ENCODE peak calls at places on chromosomes 16 and 17, in five cellular contexts. M is endodermal cell, X is H9, O is left lung, F is uterus. G is an unnamed sample.

GRCh38 chr17:74210191-74211140 is 2.9 kb upstream of the TTYH2 start:
- DNase-seq in M (peak), X (peak), O (peak), F (peak), G (peak)

GRCh38 chr17:50221500-50222480 is 20.4 kb upstream of the COL1A1 start:
- DNase-seq in M (peak), X (no peak), O (peak), F (peak), G (no peak)

GRCh38 chr17:45787656-45788055 is 3.5 kb downstream of the CRHR1 start:
- DNase-seq in M (no peak), X (no peak), O (no peak), F (no peak), G (no peak)

GRCh38 chr17:60149691-60150582 is at the start of gene CA4:
- DNase-seq in M (peak), X (peak), O (no peak), F (no peak), G (no peak)

GRCh38 chr17:48492401-48493298 is 38.2 kb downstream of the HOXB1 start:
- DNase-seq in M (peak), X (peak), O (peak), F (peak), G (peak)

GRCh38 chr16:62752837-62753236 is 716.6 kb upstream of the CDH8 start:
- DNase-seq in M (no peak), X (peak), O (no peak), F (no peak), G (no peak)

GRCh38 chr16:47519037-47519436 is 57.9 kb downstream of the PHKB start:
- DNase-seq in M (no peak), X (no peak), O (no peak), F (no peak), G (no peak)

GRCh38 chr17:58153046-58153445 is 4.9 kb downstream of the OR4D1 start:
- DNase-seq in M (no peak), X (no peak), O (no peak), F (no peak), G (no peak)

GRCh38 chr16:72809446-72809845 is 238.5 kb downstream of the ZFHX3 start:
- DNase-seq in M (no peak), X (no peak), O (no peak), F (no peak), G (no peak)

GRCh38 chr16:50747206-50747956 is 5.5 kb downstream of the CYLD start:
- DNase-seq in M (no peak), X (no peak), O (no peak), F (no peak), G (no peak)

GRCh38 chr17:32523827-32524552 is 37.2 kb downstream of the CDK5R1 start:
- DNase-seq in M (no peak), X (no peak), O (no peak), F (no peak), G (no peak)

GRCh38 chr16:50781043-50781442 is 39.2 kb downstream of the CYLD start:
- DNase-seq in M (peak), X (peak), O (no peak), F (no peak), G (no peak)

GRCh38 chr16:71811261-71811803 is 2.7 kb upstream of the AP1G1 start:
- DNase-seq in M (no peak), X (no peak), O (no peak), F (no peak), G (no peak)

GRCh38 chr16:30357085-30357714 is 2.1 kb upstream of the CD2BP2 start:
- DNase-seq in M (no peak), X (no peak), O (no peak), F (no peak), G (no peak)

GRCh38 chr16:15843635-15844279 is 13.1 kb downstream of the MYH11 start:
- DNase-seq in M (no peak), X (no peak), O (no peak), F (no peak), G (no peak)

GRCh38 chr16:28846933-28847273 is 755 bp upstream of the TUFM start:
- DNase-seq in M (peak), X (no peak), O (no peak), F (no peak), G (no peak)

GRCh38 chr17:53127331-53127730 is 695.4 kb upstream of the KIF2B start:
- DNase-seq in M (no peak), X (no peak), O (no peak), F (no peak), G (no peak)

GRCh38 chr17:59366040-59366757 is 34.7 kb downstream of the YPEL2 start:
- DNase-seq in M (peak), X (peak), O (no peak), F (peak), G (no peak)

GRCh38 chr17:40541060-40541872 is 24.0 kb downstream of the CCR7 start:
- DNase-seq in M (no peak), X (no peak), O (peak), F (peak), G (peak)

GRCh38 chr17:16593356-16594102 is 24.5 kb upstream of the ZNF287 start:
- DNase-seq in M (no peak), X (no peak), O (no peak), F (no peak), G (no peak)

GRCh38 chr17:35257080-35257701 is 14.3 kb downstream of the SLFN5 start:
- DNase-seq in M (peak), X (no peak), O (no peak), F (peak), G (no peak)

GRCh38 chr16:12141556-12141955 is 165.0 kb downstream of the SNX29 start:
- DNase-seq in M (no peak), X (no peak), O (no peak), F (no peak), G (no peak)

GRCh38 chr16:56930516-56931252 is 1.3 kb upstream of the HERPUD1 start:
- DNase-seq in M (peak), X (no peak), O (no peak), F (no peak), G (no peak)

GRCh38 chr17:64777413-64778101 is 115.5 kb upstream of the SMURF2 start:
- DNase-seq in M (peak), X (no peak), O (peak), F (no peak), G (no peak)

GRCh38 chr17:77750427-77751043 is 208.0 kb upstream of the TNRC6C start:
- DNase-seq in M (peak), X (no peak), O (no peak), F (no peak), G (no peak)

GRCh38 chr16:17358350-17358749 is 112.4 kb downstream of the XYLT1 start:
- DNase-seq in M (no peak), X (no peak), O (no peak), F (no peak), G (no peak)

GRCh38 chr16:29845656-29846055 is 17.4 kb downstream of the CDIPT start:
- DNase-seq in M (no peak), X (no peak), O (no peak), F (no peak), G (no peak)

GRCh38 chr17:26792486-26792885 is 501.4 kb upstream of the WSB1 start:
- DNase-seq in M (no peak), X (no peak), O (no peak), F (no peak), G (no peak)

GRCh38 chr17:56514264-56514663 is 79.2 kb upstream of the NOG start:
- DNase-seq in M (no peak), X (no peak), O (no peak), F (no peak), G (no peak)

GRCh38 chr17:57774872-57775271 is 29.8 kb upstream of the CCDC182 start:
- DNase-seq in M (peak), X (peak), O (no peak), F (no peak), G (no peak)

GRCh38 chr17:17350491-17351355 is 47.5 kb downstream of the NT5M start:
- DNase-seq in M (peak), X (peak), O (no peak), F (no peak), G (no peak)

GRCh38 chr16:27225536-27226360 is 22.4 kb downstream of the KDM8 start:
- DNase-seq in M (no peak), X (no peak), O (no peak), F (no peak), G (no peak)

GRCh38 chr16:19980866-19981265 is 92.8 kb downstream of the GPR139 start:
- DNase-seq in M (peak), X (peak), O (no peak), F (no peak), G (no peak)

GRCh38 chr16:14487579-14487978 is 142.5 kb downstream of the PARN start:
- DNase-seq in M (no peak), X (no peak), O (no peak), F (no peak), G (no peak)

DNA sequence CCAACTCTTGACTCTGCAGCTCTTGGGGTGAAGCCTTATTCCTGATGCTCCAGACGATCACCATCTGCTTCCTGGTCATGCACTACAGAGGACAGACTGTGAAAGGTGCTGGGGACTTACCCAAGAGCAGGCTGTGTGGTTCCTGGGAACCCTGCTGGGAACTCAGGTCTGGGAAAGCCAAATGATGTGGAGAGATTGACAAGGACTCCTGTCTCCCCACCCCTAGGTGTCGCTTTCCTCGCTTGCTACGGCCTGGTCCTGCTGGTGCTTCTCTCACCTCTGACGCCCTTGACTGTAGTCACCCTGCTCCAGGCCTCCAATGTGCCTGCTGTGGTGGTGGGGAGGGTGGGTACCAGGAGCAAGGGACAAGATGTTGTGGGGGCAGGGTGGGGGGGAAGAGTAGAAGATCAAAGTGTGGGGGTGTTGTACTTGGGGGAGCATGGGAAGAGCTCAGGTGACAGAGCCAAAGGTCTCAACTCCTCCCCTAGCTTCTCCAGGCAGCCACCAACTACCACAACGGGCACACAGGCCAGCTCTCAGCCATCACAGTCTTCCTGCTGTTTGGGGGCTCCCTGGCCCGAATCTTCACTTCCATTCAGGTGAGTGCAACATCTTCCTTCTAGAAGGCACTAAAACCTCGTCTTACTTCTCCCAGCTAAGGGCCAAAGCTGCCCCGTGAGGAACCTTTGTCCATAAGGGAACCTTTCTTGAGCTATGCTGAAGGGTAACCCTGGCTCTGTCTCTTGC is 3.0 kb downstream of the SOX15 start:
- DNase-seq in M (peak), X (peak), O (no peak), F (no peak), G (no peak)
- TF ChIP-seq CTCF in M (peak), X (peak), O (no peak), F (no peak), G (no peak)

GRCh38 chr17:5785343-5785742 is 201.0 kb upstream of the NLRP1 start:
- DNase-seq in M (no peak), X (no peak), O (no peak), F (no peak), G (no peak)

GRCh38 chr17:5783851-5784250 is 199.5 kb upstream of the NLRP1 start:
- DNase-seq in M (no peak), X (no peak), O (no peak), F (no peak), G (no peak)

GRCh38 chr17:5784791-5785190 is 200.5 kb upstream of the NLRP1 start:
- DNase-seq in M (no peak), X (no peak), O (no peak), F (no peak), G (no peak)

GRCh38 chr17:5786510-5786875 is 202.2 kb upstream of the NLRP1 start:
- DNase-seq in M (no peak), X (no peak), O (no peak), F (no peak), G (no peak)

GRCh38 chr17:5785867-5786509 is 201.7 kb upstream of the NLRP1 start:
- DNase-seq in M (no peak), X (no peak), O (no peak), F (no peak), G (no peak)
- TF ChIP-seq CTCF in M (peak), X (no peak), O (no peak), F (no peak), G (no peak)

GRCh38 chr16:81855552-81856153 is 76.6 kb downstream of the PLCG2 start:
- DNase-seq in M (peak), X (no peak), O (no peak), F (no peak), G (no peak)
- TF ChIP-seq CTCF in M (peak), X (peak), O (no peak), F (no peak), G (no peak)

GRCh38 chr17:79091373-79091670 is 16.7 kb downstream of the ENGASE start:
- DNase-seq in M (no peak), X (no peak), O (no peak), F (no peak), G (no peak)

GRCh38 chr17:79092567-79092966 is 17.9 kb downstream of the ENGASE start:
- DNase-seq in M (no peak), X (no peak), O (no peak), F (no peak), G (no peak)

GRCh38 chr17:79089720-79090502 is 15.3 kb downstream of the ENGASE start:
- DNase-seq in M (no peak), X (no peak), O (no peak), F (no peak), G (no peak)

GRCh38 chr17:79088997-79089328 is 14.3 kb downstream of the ENGASE start:
- DNase-seq in M (no peak), X (no peak), O (no peak), F (no peak), G (no peak)

GRCh38 chr17:79090503-79091372 is 16.1 kb downstream of the ENGASE start:
- DNase-seq in M (peak), X (peak), O (no peak), F (no peak), G (no peak)
- TF ChIP-seq CTCF in M (peak), X (peak), O (no peak), F (peak), G (no peak)

GRCh38 chr17:44396946-44397345 is 7.5 kb upstream of the ITGA2B start:
- DNase-seq in M (no peak), X (peak), O (no peak), F (no peak), G (no peak)
- TF ChIP-seq CTCF in M (no peak), X (no peak), O (no peak), F (no peak), G (no peak)

DNA sequence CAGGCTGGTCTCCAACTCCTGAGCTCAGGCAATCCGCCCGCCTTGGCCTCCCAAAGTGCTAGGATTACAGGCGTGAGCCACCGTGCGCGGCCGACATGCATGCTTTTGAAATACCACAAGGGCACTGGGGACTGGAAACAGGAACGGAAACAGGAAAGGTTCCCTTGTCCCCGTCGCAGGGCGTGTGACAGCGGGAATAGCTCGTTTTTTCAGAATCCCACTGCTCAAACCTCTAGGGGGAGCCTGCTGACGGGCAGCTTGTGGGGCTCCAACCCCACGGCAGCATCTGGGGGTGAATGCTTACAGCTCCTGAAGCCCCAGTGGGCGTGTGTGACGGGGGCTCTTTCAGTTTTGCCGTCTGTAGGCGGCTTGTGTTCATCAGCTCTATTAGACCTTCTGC is 18.8 kb upstream of the ASGR2 start:
- DNase-seq in M (peak), X (peak), O (peak), F (no peak), G (peak)
- TF ChIP-seq CTCF in M (peak), X (peak), O (peak), F (no peak), G (no peak)